ENCODE peak calls at places on chromosome X, in five cellular contexts. One of them, this sample, is unnamed.

GRCh38 chrX:73847991-73848390 is 285.0 kb downstream of the CHIC1 start:
- DNase-seq in heart left ventricle: no peak
- DNase-seq in A673: no peak
- DNase-seq in neural crest cell: no peak
- DNase-seq in neural progenitor cell: no peak
- DNase-seq in this sample: no peak

GRCh38 chrX:42696551-42697129 is 81.3 kb downstream of the PPP1R2C start:
- DNase-seq in neural progenitor cell: no peak
- DNase-seq in A673: no peak
- DNase-seq in heart left ventricle: no peak
- DNase-seq in neural crest cell: no peak
- DNase-seq in this sample: no peak

GRCh38 chrX:38672646-38673045 is 111.3 kb downstream of the TSPAN7 start:
- DNase-seq in heart left ventricle: no peak
- DNase-seq in neural crest cell: no peak
- DNase-seq in A673: no peak
- DNase-seq in neural progenitor cell: no peak
- DNase-seq in this sample: no peak

GRCh38 chrX:135396566-135396965 is 25.2 kb upstream of the SMIM10L2A start:
- DNase-seq in heart left ventricle: no peak
- DNase-seq in neural crest cell: no peak
- DNase-seq in A673: no peak
- DNase-seq in neural progenitor cell: no peak
- DNase-seq in this sample: no peak

GRCh38 chrX:72352786-72353185 is 47.1 kb upstream of the CITED1 start:
- DNase-seq in neural crest cell: no peak
- DNase-seq in neural progenitor cell: no peak
- DNase-seq in heart left ventricle: no peak
- DNase-seq in A673: no peak
- DNase-seq in this sample: no peak

GRCh38 chrX:727738-728621 is 97.4 kb downstream of the SHOX start:
- DNase-seq in heart left ventricle: no peak
- DNase-seq in neural progenitor cell: peak
- DNase-seq in A673: no peak
- DNase-seq in neural crest cell: peak
- DNase-seq in this sample: no peak

GRCh38 chrX:115344885-115345653 is 55.6 kb downstream of the LUZP4 start:
- DNase-seq in heart left ventricle: peak
- DNase-seq in A673: peak
- DNase-seq in neural progenitor cell: peak
- DNase-seq in neural crest cell: no peak
- DNase-seq in this sample: peak

GRCh38 chrX:32966956-32967355 is 244.4 kb downstream of the DMD start:
- DNase-seq in A673: no peak
- DNase-seq in heart left ventricle: no peak
- DNase-seq in neural crest cell: no peak
- DNase-seq in neural progenitor cell: no peak
- DNase-seq in this sample: no peak

GRCh38 chrX:4830880-4831557 is 1117.6 kb upstream of the PRKX start:
- DNase-seq in heart left ventricle: no peak
- DNase-seq in neural crest cell: no peak
- DNase-seq in A673: no peak
- DNase-seq in neural progenitor cell: no peak
- DNase-seq in this sample: no peak